ENCODE peak calls at places on chromosomes 11 and 22, in five cellular contexts. I is K562, Z is HepG2, B is upper lobe of left lung, W is GM12878. J is an unnamed sample. For H3K36me3, the result is how much of the 10 kb centered on the place peaks cover.

GRCh38 chr11:7896026-7896785 is 34.9 kb downstream of the OR10A6 start:
- ATAC-seq in I (no peak), Z (no peak), B (no peak), W (no peak), J (no peak)

GRCh38 chr11:86486261-86487030 is 111.8 kb downstream of the CCDC81 start:
- ATAC-seq in I (no peak), Z (peak), B (no peak), W (peak), J (peak)

GRCh38 chr22:42977574-42977973 is 37.4 kb downstream of the PACSIN2 start:
- ATAC-seq in I (no peak), Z (no peak), B (no peak), W (peak), J (no peak)

GRCh38 chr11:10233581-10233980 is 60.4 kb downstream of the SBF2 start:
- ATAC-seq in I (no peak), Z (no peak), B (no peak), W (no peak), J (no peak)

GRCh38 chr11:32698579-32698978 is 95.9 kb downstream of the CCDC73 start:
- ATAC-seq in I (no peak), Z (no peak), B (no peak), W (no peak), J (no peak)

GRCh38 chr11:134734894-134735293 is 322.9 kb upstream of the B3GAT1 start:
- ATAC-seq in I (no peak), Z (no peak), B (no peak), W (no peak), J (no peak)

GRCh38 chr11:73233704-73234402 is 15.8 kb downstream of the P2RY2 start:
- ATAC-seq in I (no peak), Z (no peak), B (no peak), W (no peak), J (no peak)

GRCh38 chr22:18059991-18060390 is 17.8 kb upstream of the PEX26 start:
- ATAC-seq in I (no peak), Z (no peak), B (no peak), W (peak), J (no peak)

GRCh38 chr11:61140416-61140815 is 20.8 kb downstream of the VPS37C start:
- ATAC-seq in I (no peak), Z (no peak), B (no peak), W (no peak), J (no peak)

GRCh38 chr11:56849250-56849649 is 100.8 kb upstream of the OR9G4 start:
- ATAC-seq in I (no peak), Z (no peak), B (no peak), W (no peak), J (no peak)

GRCh38 chr22:46687460-46687859 is 50.6 kb downstream of the CERK start:
- ATAC-seq in I (no peak), Z (no peak), B (no peak), W (no peak), J (no peak)
- H3K36me3 ChIP-seq in I (under half), Z (under half), B (half or more), W (under half), J (half or more)

DNA sequence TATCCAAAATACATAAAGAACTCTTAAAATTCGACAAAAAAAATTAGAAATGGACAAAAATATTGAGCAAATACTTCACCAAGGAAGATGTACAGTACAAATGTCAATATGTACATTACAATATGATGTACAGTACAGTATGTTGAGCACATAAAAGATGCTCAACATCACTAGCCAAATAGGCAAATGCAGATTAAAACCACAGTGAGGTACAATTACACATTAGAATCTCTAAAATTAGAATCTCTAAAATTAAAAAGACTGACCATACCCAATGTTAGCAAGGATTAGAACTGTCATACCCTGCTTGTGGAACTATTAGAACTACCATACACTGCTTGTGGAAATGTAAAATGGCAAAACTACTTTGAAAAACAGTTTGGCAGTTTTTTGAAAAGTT is 78.7 kb upstream of the TSPAN18 start:
- ATAC-seq in I (no peak), Z (no peak), B (no peak), W (no peak), J (no peak)
- H3K27ac ChIP-seq in I (no peak), Z (no peak), B (no peak), W (no peak), J (no peak)

GRCh38 chr11:334264-335033 is 13.8 kb upstream of the IFITM3 start:
- ATAC-seq in I (peak), Z (no peak), B (no peak), W (no peak), J (peak)
- TF ChIP-seq EP300 in I (no peak), Z (no peak), B (no peak), W (no peak), J (no peak)

DNA sequence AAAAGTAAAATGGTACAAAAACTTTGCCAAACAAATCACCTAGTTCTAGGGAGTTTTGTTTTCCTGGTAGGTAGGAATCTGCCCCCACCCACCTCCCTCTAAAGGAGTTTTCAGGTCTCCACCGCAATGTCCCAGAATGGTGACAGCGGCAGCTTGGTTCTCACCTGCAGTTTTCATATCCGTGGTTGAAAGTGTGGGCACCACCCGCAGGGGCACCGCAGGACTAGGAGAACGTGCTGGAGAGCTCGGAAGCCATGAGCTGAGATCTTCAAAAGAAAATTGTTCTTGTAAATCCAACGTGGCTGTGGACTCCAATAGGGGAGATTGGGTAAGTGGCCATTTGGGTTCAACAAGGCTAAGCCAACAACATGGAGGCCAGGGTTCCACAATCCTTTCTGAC is 10.8 kb downstream of the NFRKB start:
- ATAC-seq in I (no peak), Z (no peak), B (no peak), W (no peak), J (no peak)
- H3K36me3 ChIP-seq in I (half or more), Z (half or more), B (half or more), W (under half), J (under half)

DNA sequence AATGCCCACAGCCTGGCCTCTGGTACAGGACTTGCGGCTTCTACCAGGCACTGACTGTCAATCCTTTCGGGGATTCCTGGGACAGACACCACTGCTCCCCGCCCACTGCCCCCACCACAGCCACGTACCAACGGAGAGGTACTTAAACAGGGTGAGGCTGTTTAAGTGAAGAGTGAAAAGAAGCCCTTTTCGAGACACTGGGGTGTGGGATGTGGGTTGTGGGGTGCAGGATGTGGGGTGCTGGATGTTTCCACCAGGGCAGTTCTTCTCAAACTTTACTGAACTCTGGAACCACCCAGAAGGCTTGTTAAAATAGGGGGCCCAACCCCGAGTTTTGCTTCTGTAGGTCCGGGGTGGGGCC is 34.2 kb upstream of the PRR5 start:
- ATAC-seq in I (no peak), Z (peak), B (no peak), W (peak), J (no peak)
- H3K27ac ChIP-seq in I (no peak), Z (no peak), B (peak), W (no peak), J (peak)

J was measured in gastroesophageal sphincter.